ENCODE peak calls at places on chromosomes 6 and 20, in four cellular contexts. X is cardiac fibroblast; S is H1; N is CD8-positive, alpha-beta T cell. W is an unnamed sample.

GRCh38 chr6:136921936-136922679 is at the start of gene SLC35D3:
- DNase-seq in N (peak; percentile 11), S (no peak), X (peak; percentile 23), W (peak; percentile 6)

GRCh38 chr6:117371492-117371891 is 54.2 kb downstream of the ROS1 start:
- DNase-seq in N (no peak), X (no peak), S (no peak), W (no peak)

GRCh38 chr20:34952676-34953075 is 2.9 kb downstream of the GSS start:
- DNase-seq in S (no peak), N (no peak), X (no peak), W (peak; percentile 5)

GRCh38 chr6:91438570-91438969 is 851.7 kb upstream of the MAP3K7 start:
- DNase-seq in S (no peak), N (no peak), X (no peak), W (peak; percentile 50)

GRCh38 chr6:71236926-71237425 is 51.6 kb upstream of the OGFRL1 start:
- DNase-seq in X (no peak), N (no peak), S (no peak), W (no peak)

GRCh38 chr20:38723069-38723981 is 961 bp upstream of the SLC32A1 start:
- DNase-seq in X (peak; percentile 47), S (no peak), N (no peak), W (peak; percentile 14)

GRCh38 chr6:10373642-10374359 is 41.1 kb downstream of the TFAP2A start:
- DNase-seq in N (no peak), X (no peak), S (no peak), W (peak; percentile 14)

GRCh38 chr6:32402812-32403211 is 4.2 kb downstream of the BTNL2 start:
- DNase-seq in S (no peak), X (no peak), N (no peak), W (no peak)

GRCh38 chr6:74277749-74278148 is 581.7 kb downstream of the CD109 start:
- DNase-seq in S (no peak), X (peak; percentile 23), N (no peak), W (peak; percentile 3)

GRCh38 chr6:159203304-159204005 is 34.3 kb downstream of the FNDC1 start:
- DNase-seq in S (no peak), N (no peak), X (peak; percentile 96), W (peak; percentile 75)

GRCh38 chr6:1527098-1527497 is 82.6 kb upstream of the FOXC1 start:
- DNase-seq in X (peak; percentile 31), S (peak; percentile 33), N (peak; percentile 12), W (peak; percentile 37)

GRCh38 chr20:309841-310644 is 12.7 kb downstream of the ZCCHC3 start:
- DNase-seq in X (peak; percentile 99), S (peak; percentile 99), N (peak; percentile 78), W (peak; percentile 100)

GRCh38 chr6:93562566-93562965 is 143.2 kb upstream of the EPHA7 start:
- DNase-seq in S (no peak), N (no peak), X (peak; percentile 5), W (no peak)

GRCh38 chr6:148736779-148737412 is 9.9 kb upstream of the UST start:
- DNase-seq in X (no peak), S (no peak), N (no peak), W (no peak)

GRCh38 chr6:403659-404655 is 12.4 kb downstream of the IRF4 start:
- DNase-seq in N (no peak), S (no peak), X (no peak), W (no peak)

GRCh38 chr20:7355056-7355455 is 585.2 kb downstream of the HAO1 start:
- DNase-seq in S (no peak), X (no peak), N (no peak), W (no peak)

GRCh38 chr20:34549291-34549928 is 9.1 kb upstream of the MAP1LC3A start:
- DNase-seq in N (no peak), S (no peak), X (peak; percentile 17), W (no peak)

DNA sequence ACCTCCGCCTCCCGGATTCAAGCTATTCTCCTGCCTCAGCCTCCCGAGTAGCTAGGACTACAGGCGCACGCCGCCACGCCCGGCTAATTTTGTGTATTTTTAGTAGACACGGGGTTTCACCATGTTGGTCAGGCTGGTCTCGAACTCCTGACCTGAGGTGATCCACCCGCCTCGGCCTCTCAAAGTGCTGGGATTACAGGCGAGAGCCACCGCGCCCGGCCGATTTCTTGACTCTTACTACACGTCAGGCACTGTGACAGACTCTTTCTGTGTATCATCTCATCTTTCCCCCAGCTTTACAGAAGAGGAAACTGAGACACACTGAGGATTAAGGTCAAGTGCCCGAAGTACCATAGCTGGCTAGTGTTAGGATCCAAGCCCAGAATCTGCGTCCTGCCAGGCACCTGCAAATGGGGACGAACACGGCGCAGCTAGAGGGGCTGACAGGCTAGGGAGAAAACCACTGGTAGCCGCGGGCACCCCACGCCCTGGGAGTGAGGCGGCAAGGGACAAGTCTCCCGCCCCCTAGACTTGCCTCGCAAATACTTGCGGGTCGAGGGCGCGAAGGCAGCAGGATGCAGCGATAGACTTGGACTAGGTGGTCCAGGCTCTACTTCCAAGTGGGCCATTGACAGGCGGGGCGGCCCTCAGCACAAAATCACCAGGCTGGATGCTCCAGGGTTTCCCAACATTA is 1.1 kb upstream of the TAF8 start:
- DNase-seq in N (peak; percentile 28), S (no peak), X (no peak), W (no peak)
- H3K4me3 ChIP-seq in N (peak overlapping the region; percentile 99), S (peak overlapping the region; percentile 82), X (peak overlapping the region; percentile 63), W (peak overlapping the region; percentile 87)

GRCh38 chr6:30670760-30671527 is 1.9 kb downstream of the DHX16 start:
- DNase-seq in S (no peak), N (no peak), X (no peak), W (no peak)
- TF ChIP-seq CTCF in S (peak; percentile 13), N (no peak), X (peak; percentile 36), W (peak; percentile 28)

GRCh38 chr6:39400026-39400425 is 77.5 kb upstream of the KCNK16 start:
- DNase-seq in X (no peak), S (no peak), N (no peak), W (no peak)
- H3K4me3 ChIP-seq in X (no peak overlapping the region), S (no peak overlapping the region), N (no peak overlapping the region), W (no peak overlapping the region)

GRCh38 chr6:6943411-6943810 is 164.3 kb upstream of the RREB1 start:
- DNase-seq in X (no peak), N (no peak), S (no peak), W (no peak)
- TF ChIP-seq CTCF in X (no peak), N (no peak), S (no peak), W (no peak)

GRCh38 chr20:18496042-18496441 is 983 bp downstream of the RBBP9 start:
- DNase-seq in X (peak; percentile 11), S (no peak), N (no peak), W (no peak)

GRCh38 chr20:18496740-18497592 is at the start of gene RBBP9:
- DNase-seq in S (peak; percentile 71), X (peak; percentile 81), N (peak; percentile 77), W (peak; percentile 69)

DNA sequence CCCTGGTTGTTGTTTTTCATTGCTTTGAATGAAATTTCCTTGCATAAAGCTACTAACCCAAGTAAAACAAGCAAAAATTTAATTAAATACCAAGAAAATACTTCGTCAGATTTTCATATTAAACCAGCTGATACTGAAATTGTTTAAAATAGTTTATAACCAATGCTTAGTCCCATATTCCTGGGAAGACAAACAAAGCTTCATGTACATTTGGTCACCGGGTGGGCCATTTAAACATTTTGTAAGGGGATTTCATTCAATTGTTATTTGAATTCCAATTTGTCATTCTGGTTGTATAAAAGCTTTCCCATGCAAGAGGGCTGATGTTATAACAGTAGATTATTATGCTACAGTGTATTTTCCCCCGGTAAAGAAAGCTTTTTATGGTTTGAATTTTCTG is 578 bp upstream of the RBBP9 start:
- DNase-seq in X (no peak), S (no peak), N (no peak), W (no peak)
- H3K4me3 ChIP-seq in X (no peak overlapping the region), S (no peak overlapping the region), N (no peak overlapping the region), W (no peak overlapping the region)

DNA sequence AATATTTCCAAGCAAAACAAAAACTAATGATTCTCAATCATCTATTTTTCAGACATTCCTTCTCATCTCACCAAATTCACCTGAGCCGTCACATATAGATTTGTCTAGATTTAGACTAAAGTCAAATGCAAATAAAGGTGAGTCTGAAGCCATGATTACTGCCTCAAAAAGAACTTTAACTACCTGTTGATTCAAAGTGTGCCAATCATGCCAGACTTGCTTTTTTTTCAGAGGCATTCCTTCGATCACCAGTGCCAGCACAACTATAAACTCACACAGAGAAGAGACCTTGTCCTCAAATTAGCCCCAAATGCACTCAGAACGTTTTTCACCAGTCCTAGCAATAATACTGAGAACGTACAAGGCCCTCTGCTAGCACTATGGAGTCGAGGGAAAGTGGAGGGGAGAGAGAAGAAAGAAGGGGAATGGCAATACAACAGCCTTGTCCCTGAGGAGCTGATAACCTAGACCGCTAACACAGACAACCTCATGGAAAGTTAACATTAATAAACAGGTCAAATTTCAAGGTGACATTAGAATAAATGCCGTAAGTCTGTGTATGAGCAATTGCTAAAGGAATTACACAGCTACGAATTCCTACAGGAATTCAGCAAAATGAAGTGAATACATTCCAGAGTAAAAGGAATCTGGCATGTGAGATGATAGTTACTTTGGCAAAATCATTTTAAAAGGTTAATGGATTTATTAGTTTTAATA is 60.9 kb downstream of the EPB41L2 start:
- DNase-seq in S (no peak), X (peak; percentile 42), N (no peak), W (no peak)
- TF ChIP-seq CTCF in S (no peak), X (no peak), N (no peak), W (no peak)

GRCh38 chr6:31178143-31179041 is 7.9 kb upstream of the POU5F1 start:
- DNase-seq in S (no peak), X (peak; percentile 28), N (no peak), W (peak; percentile 29)

GRCh38 chr6:31175961-31176360 is 5.5 kb upstream of the POU5F1 start:
- DNase-seq in X (peak; percentile 58), S (no peak), N (no peak), W (peak; percentile 54)

GRCh38 chr6:31179896-31180295 is 9.4 kb upstream of the POU5F1 start:
- DNase-seq in N (no peak), X (no peak), S (no peak), W (no peak)

GRCh38 chr6:31180500-31180899 is 10.0 kb upstream of the POU5F1 start:
- DNase-seq in N (peak; percentile 48), S (no peak), X (peak; percentile 80), W (peak; percentile 87)

GRCh38 chr6:31179042-31179386 is 8.5 kb upstream of the POU5F1 start:
- DNase-seq in X (no peak), S (no peak), N (no peak), W (no peak)
- H3K4me3 ChIP-seq in X (no peak overlapping the region), S (no peak overlapping the region), N (no peak overlapping the region), W (no peak overlapping the region)